ENCODE peak calls at places on chromosomes 2 and 18, in nine cellular contexts. O, X, W, V, L, R, D, J and N are unnamed samples.
A peak's percentile ranks its signal among the peaks of the same experiment; 100 is the strongest.

GRCh38 chr2:219049282-219049681 is 8.0 kb upstream of the CFAP65 start:
- DNase-seq in O (no peak), X (no peak), W (no peak), V (no peak), L (no peak), R (no peak), D (no peak), J (no peak), N (no peak)

GRCh38 chr2:190942697-190943096 is 62.1 kb downstream of the GLS start:
- DNase-seq in O (no peak), X (no peak), W (no peak), V (no peak), L (no peak), R (no peak), D (no peak), J (no peak), N (no peak)

GRCh38 chr2:42848726-42849290 is 56.4 kb upstream of the HAAO start:
- DNase-seq in O (no peak), X (no peak), W (no peak), V (no peak), L (no peak), R (no peak), D (no peak), J (no peak), N (no peak)

GRCh38 chr18:9333441-9334350 is 877 bp upstream of the TWSG1 start:
- DNase-seq in O (peak; percentile 64), X (no peak), W (no peak), V (no peak), L (peak; percentile 5), R (no peak), D (no peak), J (peak; percentile 67), N (peak; percentile 85)

GRCh38 chr2:216553841-216554240 is 55.2 kb downstream of the RPL37A start:
- DNase-seq in O (no peak), X (no peak), W (no peak), V (no peak), L (no peak), R (no peak), D (no peak), J (no peak), N (no peak)

GRCh38 chr2:40690525-40690924 is 238.6 kb upstream of the SLC8A1 start:
- DNase-seq in O (no peak), X (no peak), W (no peak), V (no peak), L (no peak), R (no peak), D (no peak), J (no peak), N (no peak)

GRCh38 chr2:113977660-113978523 is 88.0 kb downstream of the ACTR3 start:
- DNase-seq in O (no peak), X (peak; percentile 60), W (no peak), V (no peak), L (no peak), R (no peak), D (no peak), J (no peak), N (peak; percentile 46)

GRCh38 chr2:136395590-136395989 is 277.6 kb upstream of the CXCR4 start:
- DNase-seq in O (no peak), X (no peak), W (no peak), V (no peak), L (no peak), R (no peak), D (no peak), J (no peak), N (no peak)